ENCODE peak calls at places on chromosomes 5 and 9, in five cellular contexts. B is A549, X is H1, V is HepG2, T is K562. P is an unnamed sample.

GRCh38 chr9:128360826-128361225 is 10.3 kb upstream of the URM1 start:
- DNase-seq in X (no peak), T (peak), B (no peak), V (no peak), P (no peak)

GRCh38 chr5:180873628-180874520 is 12.8 kb upstream of the ZFP62 start:
- DNase-seq in T (peak), V (no peak), B (no peak), X (no peak), P (no peak)

GRCh38 chr5:126044111-126044668 is 379.0 kb upstream of the GRAMD2B start:
- DNase-seq in B (no peak), T (no peak), X (no peak), V (no peak), P (no peak)

GRCh38 chr9:121598167-121599000 is 53.0 kb upstream of the DAB2IP start:
- DNase-seq in B (no peak), V (no peak), X (peak), T (no peak), P (no peak)

GRCh38 chr9:132238992-132239391 is 77.1 kb downstream of the NTNG2 start:
- DNase-seq in B (no peak), X (no peak), V (no peak), T (no peak), P (no peak)

GRCh38 chr5:180330810-180331646 is 22.1 kb downstream of the GFPT2 start:
- DNase-seq in B (peak), X (no peak), T (no peak), V (peak), P (peak)

GRCh38 chr9:112437406-112437805 is 49.2 kb upstream of the KIAA1958 start:
- DNase-seq in B (no peak), X (no peak), T (no peak), V (no peak), P (no peak)

GRCh38 chr5:1255081-1255561 is 29.9 kb downstream of the SLC6A18 start:
- DNase-seq in B (no peak), X (no peak), T (no peak), V (no peak), P (no peak)

GRCh38 chr5:55993628-55994501 is 898 bp downstream of the IL6ST start:
- DNase-seq in X (no peak), T (no peak), B (no peak), V (no peak), P (peak)

GRCh38 chr5:75640826-75641225 is 29.6 kb downstream of the ANKDD1B start:
- DNase-seq in T (no peak), X (no peak), B (no peak), V (no peak), P (peak)

GRCh38 chr5:119743927-119744326 is 114.6 kb downstream of the FAM170A start:
- DNase-seq in B (peak), V (peak), T (peak), X (no peak), P (no peak)

GRCh38 chr5:35780236-35780635 is 76.5 kb upstream of the IL7R start:
- DNase-seq in T (no peak), X (no peak), V (no peak), B (no peak), P (no peak)

GRCh38 chr9:73143606-73144328 is 7.9 kb upstream of the ANXA1 start:
- DNase-seq in T (no peak), X (no peak), B (peak), V (no peak), P (peak)

GRCh38 chr5:17151686-17152085 is 65.7 kb upstream of the BASP1 start:
- DNase-seq in V (no peak), T (no peak), B (no peak), X (peak), P (no peak)

GRCh38 chr5:154494036-154494435 is 16.0 kb upstream of the HAND1 start:
- DNase-seq in T (no peak), V (no peak), B (no peak), X (no peak), P (no peak)

GRCh38 chr5:27472875-27473274 is 434.5 kb upstream of the CDH9 start:
- DNase-seq in T (no peak), X (no peak), V (peak), B (peak), P (no peak)
- TF ChIP-seq JUN in T (no peak), X (no peak), V (no peak), B (no peak), P (no peak)

GRCh38 chr5:44808435-44809214 is at the start of gene MRPS30:
- DNase-seq in V (peak), X (peak), B (peak), T (peak), P (peak)
- TF ChIP-seq POLR2A in V (peak), X (peak), B (peak), T (peak), P (peak)

GRCh38 chr5:93078082-93079038 is 502.7 kb downstream of the NR2F1-AS1 start:
- DNase-seq in V (peak), T (no peak), X (no peak), B (peak), P (peak)
- TF ChIP-seq JUN in V (peak), T (no peak), X (no peak), B (no peak), P (peak)

GRCh38 chr5:140118294-140118936 is 4.5 kb downstream of the PURA start:
- DNase-seq in T (no peak), V (no peak), B (peak), X (no peak), P (no peak)
- TF ChIP-seq POLR2A in T (no peak), V (no peak), B (no peak), X (no peak), P (no peak)

GRCh38 chr5:103271570-103272289 is 13.2 kb downstream of the MACIR start:
- DNase-seq in T (no peak), V (no peak), X (no peak), B (peak), P (peak)
- TF ChIP-seq JUN in T (no peak), V (no peak), X (no peak), B (no peak), P (no peak)

GRCh38 chr5:157180374-157181264 is at the start of gene ITK:
- DNase-seq in T (no peak), B (no peak), V (no peak), X (no peak), P (no peak)
- TF ChIP-seq POLR2A in T (no peak), B (no peak), V (no peak), X (no peak), P (no peak)

DNA sequence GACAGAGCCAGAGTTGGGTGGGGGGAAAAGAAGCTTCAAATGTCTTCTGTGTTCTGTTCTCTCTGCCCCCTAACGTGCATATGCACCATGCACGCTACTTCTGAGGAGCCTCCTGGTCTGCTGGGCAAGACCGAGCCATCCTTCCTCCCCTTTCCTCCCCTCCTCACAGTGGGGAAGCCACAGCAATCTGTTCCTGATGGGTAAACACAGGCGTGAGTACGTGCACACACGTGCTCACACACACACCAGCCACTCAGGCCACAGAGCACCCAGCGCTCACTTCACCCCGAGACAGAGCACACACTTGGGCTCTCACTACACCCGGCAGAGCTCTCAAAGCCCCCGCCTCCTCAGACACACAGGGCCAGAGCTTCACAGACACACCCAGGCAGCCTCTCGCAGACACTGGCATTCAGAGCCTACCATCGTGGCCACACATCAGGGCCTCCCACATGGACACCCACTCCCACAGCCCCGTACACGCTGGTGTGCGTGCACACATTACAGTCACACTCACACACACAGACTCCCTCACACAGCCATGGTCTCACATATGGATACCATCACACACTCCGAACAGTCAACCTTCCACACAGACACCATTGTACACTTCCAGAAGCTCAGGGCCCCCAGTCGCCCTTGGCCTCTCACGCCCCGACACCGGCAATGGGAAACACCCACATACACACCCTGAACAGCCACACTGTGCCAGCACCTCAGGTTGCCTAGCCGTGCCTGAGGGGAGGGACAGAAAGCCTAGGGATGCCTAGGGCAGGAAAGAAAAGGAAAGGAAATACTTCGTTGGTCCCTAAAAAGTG is 13.5 kb downstream of the CNTFR start:
- DNase-seq in V (no peak), T (no peak), B (no peak), X (no peak), P (no peak)
- TF ChIP-seq JUN in V (no peak), T (no peak), B (no peak), X (no peak), P (no peak)

GRCh38 chr5:146446861-146447733 is at the start of gene TCERG1:
- DNase-seq in V (peak), X (peak), T (peak), B (peak), P (peak)
- TF ChIP-seq POLR2A in V (peak), X (peak), T (peak), B (peak), P (peak)

GRCh38 chr5:170541146-170541769 is 37.4 kb downstream of the KCNIP1 start:
- DNase-seq in X (no peak), V (no peak), B (no peak), T (no peak), P (no peak)
- TF ChIP-seq JUN in X (no peak), V (no peak), B (no peak), T (no peak), P (no peak)

GRCh38 chr9:136095495-136096058 is 488 bp upstream of the NACC2 start:
- DNase-seq in X (no peak), V (no peak), B (peak), T (peak), P (peak)
- TF ChIP-seq POLR2A in X (no peak), V (no peak), B (no peak), T (no peak), P (peak)

P was measured in endothelial cell of umbilical vein.